ENCODE peak calls at places on chromosomes 16 and 17, in four cellular contexts. K, J, W and D are unnamed samples.

GRCh38 chr16:22225060-22225459 is 19.0 kb downstream of the EEF2K start:
- DNase-seq in K (no peak), J (no peak), W (no peak), D (no peak)

GRCh38 chr17:76232342-76232741 is 8.0 kb downstream of the RNF157 start:
- DNase-seq in K (no peak), J (no peak), W (no peak), D (no peak)

GRCh38 chr17:42682400-42683384 is at the start of gene CNTNAP1:
- DNase-seq in K (peak), J (peak), W (no peak), D (peak)

GRCh38 chr16:48611329-48612137 is 1.6 kb upstream of the N4BP1 start:
- DNase-seq in K (peak), J (peak), W (peak), D (peak)

GRCh38 chr16:27400751-27401620 is 988 bp upstream of the IL21R start:
- DNase-seq in K (no peak), J (no peak), W (no peak), D (no peak)

GRCh38 chr17:43880420-43880991 is 26.8 kb downstream of the MPP2 start:
- DNase-seq in K (peak), J (peak), W (no peak), D (peak)

GRCh38 chr16:29816694-29817441 is 916 bp downstream of the PAGR1 start:
- DNase-seq in K (peak), J (peak), W (no peak), D (peak)

GRCh38 chr16:64406661-64407267 is 715.1 kb downstream of the CDH11 start:
- DNase-seq in K (no peak), J (no peak), W (no peak), D (no peak)

GRCh38 chr16:3158014-3158497 is 23.2 kb downstream of the ZNF213 start:
- DNase-seq in K (no peak), J (no peak), W (no peak), D (no peak)

GRCh38 chr16:16045311-16045710 is 95.9 kb downstream of the ABCC1 start:
- DNase-seq in K (no peak), J (no peak), W (no peak), D (no peak)

GRCh38 chr16:14121135-14121534 is 50.0 kb downstream of the MRTFB start:
- DNase-seq in K (no peak), J (no peak), W (peak), D (no peak)
- TF ChIP-seq CTCF in K (no peak), J (no peak), W (no peak), D (no peak)

GRCh38 chr16:57165923-57166322 is 19.9 kb downstream of the PSME3IP1 start:
- DNase-seq in K (no peak), J (no peak), W (no peak), D (no peak)

GRCh38 chr16:57166951-57167350 is 18.9 kb downstream of the PSME3IP1 start:
- DNase-seq in K (no peak), J (no peak), W (no peak), D (no peak)

GRCh38 chr16:57167537-57167936 is 18.3 kb downstream of the PSME3IP1 start:
- DNase-seq in K (no peak), J (no peak), W (no peak), D (no peak)

GRCh38 chr16:57169327-57169726 is 16.5 kb downstream of the PSME3IP1 start:
- DNase-seq in K (no peak), J (no peak), W (no peak), D (no peak)

DNA sequence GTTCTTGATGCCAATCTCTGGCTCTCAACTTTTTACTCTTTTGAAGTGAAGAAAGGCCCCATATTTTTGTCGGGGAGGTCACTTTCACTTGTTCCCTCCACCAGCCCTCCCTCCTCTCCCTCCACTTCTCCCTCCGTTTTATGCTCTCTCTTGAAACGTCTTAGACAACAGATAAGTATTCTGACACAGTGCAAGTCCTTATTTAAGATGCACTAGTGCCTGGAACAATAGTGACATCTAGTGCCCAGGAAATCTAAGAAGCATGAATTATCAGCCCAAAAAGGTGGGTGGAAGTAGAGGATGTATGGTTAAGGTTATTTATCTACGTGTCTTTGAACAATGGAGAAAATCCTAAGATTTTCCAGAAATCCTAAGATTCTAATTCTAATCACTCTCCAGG is 17.9 kb downstream of the PSME3IP1 start:
- DNase-seq in K (no peak), J (peak), W (no peak), D (no peak)
- TF ChIP-seq POLR2AphosphoS2 in K (no peak), J (no peak), W (no peak), D (no peak)

DNA sequence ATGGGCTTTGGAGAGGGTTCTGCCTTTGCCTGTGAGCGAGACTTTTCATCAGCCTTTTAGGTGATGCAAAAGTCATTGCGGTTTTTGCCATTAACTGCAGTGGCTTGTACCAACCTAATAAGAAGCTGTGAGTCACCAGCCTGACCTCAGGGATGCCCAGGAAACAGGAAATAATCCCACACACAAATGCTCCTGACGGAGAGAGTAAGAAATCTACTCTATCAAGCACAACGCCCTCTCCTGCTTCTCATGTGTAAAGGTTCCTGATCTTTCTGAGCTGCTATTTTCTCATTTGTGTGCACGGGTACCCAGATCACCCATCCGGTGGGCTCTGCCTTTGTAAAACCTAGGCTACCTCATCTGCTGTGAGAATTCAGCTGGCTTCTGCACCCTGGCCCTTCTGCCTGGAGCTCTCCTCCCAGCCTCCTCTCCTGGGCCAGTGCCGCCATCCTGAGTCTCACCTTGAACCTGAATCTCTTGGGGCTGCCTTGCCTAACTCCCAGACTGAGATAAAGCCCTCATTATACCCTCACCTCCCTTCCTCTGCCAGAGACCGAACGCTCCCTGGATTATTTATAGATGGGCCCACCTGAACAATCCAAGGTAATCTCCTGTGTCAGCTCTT is 299.7 kb downstream of the C16orf95 start:
- DNase-seq in K (no peak), J (no peak), W (no peak), D (peak)
- TF ChIP-seq CTCF in K (no peak), J (no peak), W (no peak), D (peak)

GRCh38 chr16:85227924-85228462 is 115.7 kb upstream of the CIBAR2 start:
- DNase-seq in K (peak), J (no peak), W (no peak), D (no peak)
- TF ChIP-seq POLR2AphosphoS2 in K (no peak), J (no peak), W (peak), D (no peak)

DNA sequence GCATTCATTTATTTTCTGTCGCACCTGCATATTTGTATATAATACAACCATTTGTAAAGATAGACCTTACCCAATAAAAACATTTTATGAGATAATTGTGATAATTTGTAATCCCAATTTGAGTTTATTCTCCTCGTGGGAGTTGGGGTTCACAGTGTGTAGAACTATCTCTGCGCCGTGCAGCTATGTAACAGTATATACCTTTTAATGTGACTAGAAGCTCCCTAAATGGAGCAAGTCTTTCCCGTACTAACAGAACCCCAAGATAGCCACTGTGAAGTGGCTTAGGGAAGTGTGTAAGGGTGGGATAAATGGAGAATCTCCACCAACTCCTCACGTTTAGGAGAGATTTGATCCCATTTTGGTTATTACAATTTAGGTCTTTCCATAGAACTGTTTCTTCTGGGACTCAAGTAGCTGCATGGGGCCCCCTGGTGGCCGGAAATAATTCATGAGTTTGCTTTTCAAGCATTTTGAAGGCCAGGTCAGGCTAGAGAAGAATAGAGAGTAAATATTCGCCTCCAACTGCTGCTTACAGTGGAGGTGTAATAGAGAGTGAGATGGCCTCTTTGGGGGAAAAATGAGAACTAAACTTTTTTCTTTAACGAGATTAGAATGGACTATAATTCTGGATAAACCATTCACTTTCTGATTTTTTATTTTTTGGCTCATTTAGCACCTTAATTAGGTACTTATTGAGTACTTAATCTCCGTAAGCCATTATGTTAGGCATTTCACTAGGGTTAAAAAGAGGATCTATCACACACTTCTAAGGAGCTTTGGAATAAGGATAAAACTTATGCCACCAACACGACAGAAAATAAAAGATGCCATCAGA is 4.5 kb downstream of the TMEM100 start:
- DNase-seq in K (peak), J (peak), W (no peak), D (peak)
- TF ChIP-seq CTCF in K (peak), J (peak), W (peak), D (peak)

DNA sequence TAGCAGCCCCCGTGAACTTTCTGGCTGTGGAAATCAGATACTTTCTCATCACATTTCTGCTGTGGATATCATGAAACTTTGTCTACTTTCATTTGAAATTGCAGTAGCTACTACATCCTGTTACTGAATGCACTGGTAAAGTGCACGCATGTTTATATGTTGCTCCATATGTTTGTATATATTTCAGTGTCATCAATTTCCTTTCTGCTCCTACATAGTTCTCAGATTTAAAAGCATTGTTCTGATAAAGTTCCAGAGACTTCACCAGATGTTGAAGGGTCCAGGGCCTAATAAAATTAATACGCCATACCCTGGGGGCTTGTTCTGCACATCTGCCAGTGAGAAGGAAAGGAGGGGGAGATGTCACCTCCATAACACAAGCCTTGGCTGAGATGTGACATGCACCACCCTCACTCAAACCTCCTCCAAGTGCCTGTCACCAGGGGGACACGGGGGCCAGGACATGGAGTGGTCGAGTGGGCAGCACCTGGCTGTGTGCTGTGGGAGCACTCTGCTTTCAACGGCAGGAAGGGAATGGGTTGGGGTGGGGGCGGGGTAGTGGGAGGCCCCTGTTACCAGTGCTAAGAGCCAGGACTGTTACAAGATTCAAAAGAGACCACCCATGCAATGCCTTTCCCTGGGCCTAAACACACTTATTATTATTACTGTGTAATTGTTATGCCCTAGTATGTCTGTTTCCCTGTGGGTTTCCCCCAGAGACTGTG is 193.3 kb downstream of the FOXL1 start:
- DNase-seq in K (no peak), J (no peak), W (no peak), D (no peak)
- TF ChIP-seq POLR2AphosphoS2 in K (no peak), J (no peak), W (no peak), D (no peak)

DNA sequence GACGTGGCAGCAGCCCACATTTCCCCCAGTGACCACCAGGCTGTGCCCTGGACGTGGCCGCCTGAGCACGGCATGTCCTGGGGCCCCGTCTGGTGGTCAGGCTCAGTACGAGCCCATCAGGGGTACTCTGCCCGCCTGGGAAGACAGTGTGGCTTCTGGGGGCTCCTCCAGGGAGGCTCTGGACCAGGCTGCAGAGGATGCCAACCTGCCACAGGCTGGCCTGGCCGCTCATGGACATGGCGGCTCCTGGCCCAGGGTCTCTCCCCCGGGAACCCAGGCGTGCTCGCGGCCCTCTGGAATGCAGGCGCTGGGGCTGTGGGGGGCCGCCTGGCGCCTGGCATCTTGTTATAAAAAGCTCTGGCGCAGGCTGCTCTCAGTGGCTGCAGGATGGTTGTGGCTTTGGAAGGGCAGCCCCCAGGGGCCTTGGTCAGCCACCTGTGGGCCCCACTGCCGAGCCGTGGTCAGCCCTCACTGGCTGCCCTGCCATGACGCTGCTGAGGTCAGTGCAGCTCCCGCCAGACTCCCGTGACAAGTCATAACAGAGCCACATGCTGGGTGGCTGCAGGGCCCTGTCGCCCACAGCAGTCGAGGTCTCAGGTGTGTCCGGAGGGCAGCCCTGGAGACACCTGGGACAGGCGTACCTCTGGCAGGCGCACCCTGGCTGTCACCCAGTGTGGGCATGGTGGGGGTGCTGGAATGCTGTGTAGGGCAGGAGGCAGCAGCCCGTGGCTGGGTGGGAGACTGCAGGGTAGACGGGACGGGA is 15.0 kb downstream of the CENPX start:
- DNase-seq in K (no peak), J (no peak), W (no peak), D (no peak)
- TF ChIP-seq CTCF in K (peak), J (peak), W (no peak), D (no peak)